ENCODE peak calls at places on chromosome 2, in four cellular contexts. Z is K562, B is GM12878, M is HepG2. Q is an unnamed sample.

GRCh38 chr2:145323512-145323911 is 803.6 kb upstream of the ZEB2 start:
- DNase-seq in Z (no peak), B (no peak), M (no peak), Q (no peak)

GRCh38 chr2:191217580-191217979 is 27.6 kb upstream of the MYO1B start:
- DNase-seq in Z (no peak), B (no peak), M (peak), Q (peak)

GRCh38 chr2:12728221-12728777 is 11.6 kb downstream of the TRIB2 start:
- DNase-seq in Z (no peak), B (peak), M (no peak), Q (no peak)

GRCh38 chr2:83342860-83343329 is 1116.2 kb downstream of the SUCLG1 start:
- DNase-seq in Z (no peak), B (no peak), M (no peak), Q (no peak)

GRCh38 chr2:127673304-127674069 is 1.8 kb downstream of the LIMS2 start:
- DNase-seq in Z (no peak), B (no peak), M (no peak), Q (no peak)

GRCh38 chr2:65025453-65026128 is 30.6 kb upstream of the CEP68 start:
- DNase-seq in Z (no peak), B (no peak), M (peak), Q (no peak)

GRCh38 chr2:177352441-177353070 is 40.0 kb upstream of the AGPS start:
- DNase-seq in Z (no peak), B (no peak), M (no peak), Q (no peak)

GRCh38 chr2:173963323-173963816 is 1.8 kb downstream of the SP3 start:
- DNase-seq in Z (no peak), B (no peak), M (peak), Q (peak)

GRCh38 chr2:226999676-227000075 is 163.8 kb downstream of the RHBDD1 start:
- DNase-seq in Z (no peak), B (no peak), M (no peak), Q (no peak)

GRCh38 chr2:134218928-134219707 is 34.8 kb upstream of the MGAT5 start:
- DNase-seq in Z (no peak), B (no peak), M (no peak), Q (no peak)

GRCh38 chr2:172480301-172481218 is 53.2 kb downstream of the ITGA6 start:
- DNase-seq in Z (no peak), B (no peak), M (peak), Q (no peak)

GRCh38 chr2:238845583-238846480 is 2.1 kb upstream of the TWIST2 start:
- DNase-seq in Z (no peak), B (no peak), M (no peak), Q (no peak)

GRCh38 chr2:74250189-74250631 is 51.8 kb downstream of the MTHFD2 start:
- DNase-seq in Z (peak), B (peak), M (peak), Q (peak)

GRCh38 chr2:113376935-113377445 is 60.5 kb upstream of the ZNG1B start:
- DNase-seq in Z (no peak), B (peak), M (no peak), Q (no peak)

GRCh38 chr2:52929412-52929811 is 838.2 kb upstream of the CHAC2 start:
- DNase-seq in Z (no peak), B (no peak), M (no peak), Q (no peak)

DNA sequence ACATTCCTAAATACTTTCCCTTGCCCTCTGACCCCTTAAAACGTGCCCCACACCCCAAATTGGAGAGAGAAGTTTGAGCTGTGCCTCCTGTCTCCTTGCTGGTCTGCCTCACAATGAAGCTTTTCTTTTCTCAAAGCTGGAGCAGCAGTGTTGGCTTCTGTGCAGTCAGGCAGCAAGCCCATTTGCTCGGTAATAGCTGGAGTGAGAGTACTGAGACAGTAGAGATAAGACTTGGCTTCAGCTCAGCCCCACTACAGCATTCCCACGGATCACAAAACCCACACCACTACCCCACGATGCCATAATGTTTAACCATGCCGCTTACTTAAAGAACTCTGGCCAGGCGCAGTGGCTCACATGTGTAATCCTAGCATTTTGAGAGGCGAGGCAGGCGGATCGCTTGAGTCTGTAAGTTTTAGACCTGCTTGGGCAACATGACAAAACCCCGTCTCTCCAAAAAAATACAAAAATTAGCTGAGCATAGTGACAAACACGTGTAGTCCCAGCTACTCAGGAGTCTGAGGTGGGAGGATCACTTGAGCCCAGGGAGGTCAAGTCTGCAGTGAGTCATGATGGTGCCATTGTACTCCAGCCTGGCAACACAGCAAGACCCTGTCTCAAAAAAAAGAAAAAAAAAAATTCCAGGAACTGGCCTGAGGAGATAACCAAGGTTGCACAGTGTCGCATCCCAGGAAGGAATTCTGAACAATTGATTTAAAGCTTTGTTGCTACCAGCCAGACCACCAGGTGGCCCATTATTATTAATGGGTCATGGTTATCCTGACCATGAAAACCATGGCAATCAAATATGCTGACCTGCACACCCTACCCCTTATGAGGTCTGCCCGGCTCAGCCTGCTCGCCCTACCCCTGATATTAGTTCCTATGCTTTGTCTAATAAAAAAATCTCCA is 73.3 kb downstream of the NCAPH start:
- DNase-seq in Z (no peak), B (no peak), M (peak), Q (no peak)
- TF ChIP-seq TARDBP in Z (no peak), B (no peak), M (no peak), Q (no peak)

DNA sequence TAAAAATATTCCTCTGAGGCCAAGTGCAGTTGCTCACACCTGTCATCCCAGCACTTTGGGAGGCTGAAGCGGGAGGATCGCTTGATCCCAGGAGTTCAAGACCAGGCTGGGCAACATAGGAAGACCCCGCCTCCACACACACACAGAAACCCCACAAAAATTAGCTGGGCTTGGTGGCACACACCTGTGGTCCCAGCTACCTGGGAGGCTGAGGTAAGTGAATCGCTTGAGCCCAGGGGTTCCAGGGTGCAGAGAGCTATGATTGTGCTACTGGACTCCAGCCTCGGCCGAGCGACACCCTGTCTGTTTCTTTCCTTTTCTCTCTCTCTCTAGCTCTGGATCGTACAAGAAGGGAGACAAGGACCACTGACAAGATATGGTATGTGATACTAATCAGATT is 1.8 kb upstream of the XRCC5 start:
- DNase-seq in Z (no peak), B (no peak), M (no peak), Q (no peak)
- TF ChIP-seq TARDBP in Z (no peak), B (no peak), M (no peak), Q (no peak)

GRCh38 chr2:240213476-240214391 is 73.3 kb upstream of the OTOS start:
- DNase-seq in Z (no peak), B (no peak), M (no peak), Q (no peak)

GRCh38 chr2:240214790-240215675 is 74.6 kb upstream of the OTOS start:
- DNase-seq in Z (no peak), B (no peak), M (no peak), Q (no peak)

GRCh38 chr2:240217431-240218301 is 77.2 kb upstream of the OTOS start:
- DNase-seq in Z (peak), B (no peak), M (no peak), Q (no peak)

GRCh38 chr2:240215676-240216051 is 75.2 kb upstream of the OTOS start:
- DNase-seq in Z (no peak), B (no peak), M (no peak), Q (no peak)

GRCh38 chr2:240216197-240216596 is 75.7 kb upstream of the OTOS start:
- DNase-seq in Z (no peak), B (no peak), M (no peak), Q (no peak)
- TF ChIP-seq TARDBP in Z (no peak), B (no peak), M (no peak), Q (no peak)

GRCh38 chr2:234467289-234467688 is 29.6 kb downstream of the ARL4C start:
- DNase-seq in Z (no peak), B (no peak), M (no peak), Q (no peak)
- TF ChIP-seq TARDBP in Z (no peak), B (no peak), M (no peak), Q (no peak)

GRCh38 chr2:28766070-28766469 is 14.4 kb downstream of the PPP1CB start:
- DNase-seq in Z (no peak), B (no peak), M (no peak), Q (no peak)

GRCh38 chr2:28768422-28768821 is 16.8 kb downstream of the PPP1CB start:
- DNase-seq in Z (no peak), B (no peak), M (no peak), Q (no peak)

GRCh38 chr2:28767367-28767766 is 15.7 kb downstream of the PPP1CB start:
- DNase-seq in Z (no peak), B (no peak), M (no peak), Q (no peak)

GRCh38 chr2:28764909-28765308 is 13.3 kb downstream of the PPP1CB start:
- DNase-seq in Z (no peak), B (no peak), M (no peak), Q (no peak)

GRCh38 chr2:28765316-28765715 is 13.7 kb downstream of the PPP1CB start:
- DNase-seq in Z (no peak), B (no peak), M (no peak), Q (no peak)
- TF ChIP-seq TARDBP in Z (no peak), B (no peak), M (no peak), Q (no peak)

GRCh38 chr2:10556271-10557140 is 108.4 kb upstream of the ODC1 start:
- DNase-seq in Z (no peak), B (no peak), M (no peak), Q (no peak)
- TF ChIP-seq TARDBP in Z (no peak), B (no peak), M (no peak), Q (no peak)

DNA sequence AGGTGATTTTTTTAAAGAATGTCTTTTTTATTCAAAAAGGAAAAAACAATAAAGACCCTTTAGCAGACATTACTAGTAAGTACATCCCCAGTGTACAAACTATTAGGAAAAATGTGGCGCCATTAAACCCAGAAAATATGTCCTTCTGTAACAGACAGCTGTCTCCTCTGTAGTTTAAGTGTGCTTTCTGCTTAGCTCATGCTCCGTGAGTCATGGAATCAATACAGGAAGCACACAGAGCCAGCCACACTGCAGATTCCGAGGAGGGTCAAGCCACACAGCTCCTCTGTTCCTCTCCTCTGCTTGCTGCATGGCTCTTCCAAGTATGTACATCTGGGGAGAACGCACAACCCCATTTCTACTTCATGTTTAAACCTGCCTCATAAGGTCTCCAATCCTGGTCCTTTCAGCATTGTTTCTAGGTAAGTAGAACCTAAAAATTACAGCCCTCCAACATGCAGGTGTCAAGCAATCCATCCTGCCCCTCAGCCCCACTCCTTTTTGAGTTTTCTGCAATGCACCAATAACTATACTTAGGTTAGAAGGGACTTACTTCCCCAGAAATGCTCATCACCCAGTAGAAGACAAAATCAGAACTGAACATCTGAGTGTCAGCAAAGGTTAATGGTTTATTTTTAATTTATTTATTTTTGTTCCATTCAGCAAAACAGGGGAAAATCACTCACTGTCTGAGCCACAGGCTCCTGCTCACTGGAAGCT is 37.5 kb downstream of the ACVR1 start:
- DNase-seq in Z (peak), B (no peak), M (peak), Q (peak)
- TF ChIP-seq TARDBP in Z (no peak), B (no peak), M (no peak), Q (no peak)

GRCh38 chr2:31268344-31268743 is 34.4 kb downstream of the EHD3 start:
- DNase-seq in Z (no peak), B (no peak), M (no peak), Q (no peak)

GRCh38 chr2:31265234-31265633 is 31.3 kb downstream of the EHD3 start:
- DNase-seq in Z (no peak), B (no peak), M (no peak), Q (no peak)

GRCh38 chr2:31266804-31267203 is 32.9 kb downstream of the EHD3 start:
- DNase-seq in Z (no peak), B (no peak), M (no peak), Q (no peak)

GRCh38 chr2:31269087-31269486 is 35.1 kb downstream of the EHD3 start:
- DNase-seq in Z (no peak), B (no peak), M (no peak), Q (no peak)

GRCh38 chr2:31267437-31268120 is 33.6 kb downstream of the EHD3 start:
- DNase-seq in Z (no peak), B (no peak), M (no peak), Q (no peak)
- TF ChIP-seq TARDBP in Z (no peak), B (no peak), M (no peak), Q (no peak)

DNA sequence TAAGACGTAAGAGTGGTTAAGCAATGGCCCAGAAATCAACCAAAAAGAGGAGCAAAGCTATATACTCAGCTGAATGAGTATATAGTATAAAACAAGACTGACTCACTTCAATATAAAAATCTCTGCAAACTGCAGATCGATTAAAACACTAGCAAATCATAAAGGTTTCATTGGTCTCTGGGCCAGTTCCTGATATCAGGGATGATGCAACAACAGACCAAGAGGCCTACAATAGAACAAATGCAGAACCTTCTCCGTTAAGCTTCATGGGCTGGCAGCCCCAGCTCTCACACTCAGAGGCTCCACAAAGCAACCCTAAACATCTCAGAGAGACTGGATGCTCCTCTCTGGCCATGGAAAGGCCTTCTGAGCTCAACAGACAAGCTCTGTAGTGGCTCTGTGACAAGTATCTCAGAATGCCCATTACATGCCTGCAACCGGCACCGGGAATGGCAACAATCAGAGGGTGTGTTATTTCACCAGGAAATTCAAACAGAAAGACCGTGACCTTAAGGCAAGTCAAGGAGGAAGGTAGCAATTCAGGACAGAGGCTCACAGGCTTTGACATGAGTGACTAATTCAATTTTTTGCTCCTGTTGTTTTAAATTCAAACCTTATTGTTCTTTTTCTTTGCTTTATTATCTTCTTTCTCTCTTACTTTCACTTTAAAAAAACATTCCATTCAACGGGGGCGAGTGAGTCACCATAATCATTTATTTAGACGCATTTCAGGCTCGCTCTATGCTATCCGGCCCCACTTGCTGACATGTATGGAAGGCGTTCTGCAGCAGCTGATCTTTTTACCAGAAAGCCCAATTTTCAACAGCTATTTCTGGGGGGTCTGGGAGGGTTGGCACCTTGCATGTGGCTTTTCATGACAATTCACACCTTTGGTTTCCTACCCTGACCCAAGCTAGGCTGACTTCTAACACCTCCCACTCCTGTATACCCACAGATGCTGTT is 15.1 kb downstream of the CYRIA start:
- DNase-seq in Z (no peak), B (no peak), M (no peak), Q (no peak)
- TF ChIP-seq TARDBP in Z (no peak), B (no peak), M (no peak), Q (no peak)

Q was measured in HEK293T.